ENCODE peak calls at places on chromosomes 16 and 17, in five cellular contexts. F is uterus, J is mesothelial cell of epicardium, T is fibroblast of lung, R is AG04449. A is an unnamed sample.

GRCh38 chr17:14942511-14943185 is 322.5 kb downstream of the PMP22 start:
- DNase-seq in F (no peak), J (no peak), T (no peak), R (no peak), A (no peak)

GRCh38 chr16:87203060-87203656 is 114.0 kb downstream of the C16orf95 start:
- DNase-seq in F (peak), J (peak), T (peak), R (peak), A (peak)

GRCh38 chr17:1878419-1879121 is 48.8 kb downstream of the RPA1 start:
- DNase-seq in F (no peak), J (no peak), T (no peak), R (no peak), A (no peak)

GRCh38 chr16:3149193-3149530 is 14.3 kb downstream of the ZNF213 start:
- DNase-seq in F (no peak), J (no peak), T (no peak), R (no peak), A (no peak)

GRCh38 chr17:41492771-41493170 is 3.1 kb upstream of the KRT36 start:
- DNase-seq in F (no peak), J (peak), T (peak), R (no peak), A (no peak)

GRCh38 chr17:67244621-67245072 is 349 bp downstream of the HELZ start:
- DNase-seq in F (peak), J (no peak), T (no peak), R (no peak), A (no peak)

GRCh38 chr17:82272495-82273326 is 789 bp downstream of the CSNK1D start:
- DNase-seq in F (peak), J (no peak), T (no peak), R (no peak), A (peak)

GRCh38 chr16:28478511-28479180 is 6.5 kb upstream of the NPIPB7 start:
- DNase-seq in F (no peak), J (no peak), T (no peak), R (no peak), A (no peak)

GRCh38 chr16:86090461-86091170 is 191.7 kb downstream of the IRF8 start:
- DNase-seq in F (no peak), J (no peak), T (no peak), R (no peak), A (no peak)

GRCh38 chr16:21023509-21024202 is 123.1 kb downstream of the LYRM1 start:
- DNase-seq in F (no peak), J (no peak), T (no peak), R (no peak), A (no peak)

GRCh38 chr17:31111183-31111582 is 16.4 kb downstream of the NF1 start:
- DNase-seq in F (no peak), J (no peak), T (no peak), R (no peak), A (no peak)

GRCh38 chr17:75034236-75034908 is 12.4 kb downstream of the ATP5PD start:
- DNase-seq in F (peak), J (peak), T (peak), R (no peak), A (peak)

GRCh38 chr17:77036841-77037381 is 103.9 kb upstream of the SEC14L1 start:
- DNase-seq in F (no peak), J (no peak), T (no peak), R (no peak), A (no peak)
- TF ChIP-seq CTCF in F (no peak), J (no peak), T (no peak), R (no peak), A (no peak)

GRCh38 chr17:51000835-51001638 is 119.6 kb downstream of the SPAG9 start:
- DNase-seq in F (no peak), J (no peak), T (peak), R (no peak), A (no peak)
- TF ChIP-seq CTCF in F (peak), J (no peak), T (peak), R (no peak), A (peak)

DNA sequence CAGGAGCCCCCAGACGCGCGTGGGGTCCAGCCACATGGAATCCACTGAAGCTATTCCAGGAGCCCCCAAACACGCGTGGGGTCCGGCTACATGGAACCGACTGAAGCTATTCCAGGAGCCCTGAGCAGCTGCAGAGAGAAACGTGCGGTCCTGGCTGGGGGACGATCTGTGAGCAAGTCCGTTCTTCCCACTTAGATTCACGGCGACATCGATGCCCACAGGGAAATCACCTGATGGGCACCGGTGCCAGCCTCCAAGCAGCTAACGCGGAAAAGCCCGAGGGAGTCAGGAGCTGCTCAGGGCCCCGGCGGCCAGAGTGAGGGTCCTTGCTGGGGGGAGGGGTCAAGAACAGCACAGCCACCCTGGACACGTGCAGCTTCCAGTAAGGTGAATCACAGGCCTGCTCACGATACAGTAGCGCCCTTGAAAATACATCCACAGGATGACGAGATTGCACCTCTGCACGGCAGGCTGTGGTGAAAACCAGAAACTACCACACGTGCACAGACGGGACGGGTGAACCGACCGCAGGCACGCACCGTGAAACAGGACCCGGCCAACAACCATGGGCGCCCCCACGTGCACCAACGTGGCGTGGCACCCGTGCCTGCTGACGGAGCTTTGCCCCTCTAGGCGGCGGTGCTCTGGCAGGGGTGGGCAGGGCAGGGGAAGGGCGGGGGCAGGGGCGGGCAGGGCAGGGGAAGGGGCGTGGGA is 77.7 kb upstream of the GNG13 start:
- DNase-seq in F (no peak), J (no peak), T (no peak), R (no peak), A (no peak)
- TF ChIP-seq CTCF in F (no peak), J (no peak), T (no peak), R (peak), A (no peak)

DNA sequence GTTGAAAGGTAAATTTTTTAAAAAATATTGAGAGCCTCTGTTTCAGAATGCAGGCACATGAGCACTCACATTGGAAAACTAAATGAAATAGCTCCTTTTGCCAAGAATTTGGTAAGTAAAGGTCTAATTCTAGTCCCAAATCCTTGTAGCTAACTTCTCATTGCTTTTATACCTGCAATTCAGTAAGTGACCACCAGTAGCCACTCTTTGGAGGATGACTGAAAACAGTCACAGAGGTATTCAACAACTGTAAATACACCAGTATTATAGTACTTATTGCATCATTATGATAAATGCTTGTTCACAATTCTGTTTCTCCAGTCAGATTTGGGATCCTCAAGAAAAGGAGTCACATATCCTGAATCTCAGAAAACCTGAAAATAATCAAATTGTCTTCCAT is 562.4 kb upstream of the CDH11 start:
- DNase-seq in F (no peak), J (no peak), T (no peak), R (no peak), A (no peak)
- TF ChIP-seq CTCF in F (no peak), J (no peak), T (peak), R (no peak), A (no peak)

DNA sequence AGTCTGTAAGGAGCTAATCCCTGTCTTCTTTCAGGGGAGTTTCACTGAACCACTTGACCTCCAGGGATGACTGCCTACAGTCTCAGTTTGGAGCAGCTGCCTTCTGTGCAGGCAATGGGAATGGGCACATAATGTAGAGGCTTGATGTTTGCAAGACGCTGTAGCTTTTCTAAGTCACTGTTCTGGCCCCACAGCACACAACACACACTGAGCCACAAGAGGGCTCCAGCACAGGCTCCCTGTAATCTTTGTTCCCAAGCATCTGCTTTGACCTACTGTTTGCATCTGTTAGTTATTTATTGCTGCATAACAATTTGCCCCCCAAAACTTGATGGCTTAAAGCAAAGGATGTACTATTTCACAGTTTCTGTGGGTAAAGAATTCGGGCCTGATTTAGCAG is 419.0 kb upstream of the ASIC2 start:
- DNase-seq in F (no peak), J (no peak), T (no peak), R (no peak), A (no peak)
- TF ChIP-seq CTCF in F (no peak), J (no peak), T (no peak), R (no peak), A (no peak)

A was measured in natural killer cell.